ENCODE peak calls at places on chromosomes 1 and 21, in six cellular contexts. N is heart left ventricle, J is ovary, O is GM12891, E is erythroblast, P is IMR-90. T is an unnamed sample.

GRCh38 chr1:3032970-3033794 is 11.9 kb downstream of the ACTRT2 start:
- DNase-seq in E (no peak), J (no peak), O (no peak), N (peak; percentile 40), P (no peak), T (no peak)

GRCh38 chr1:164591858-164592257 is 32.9 kb downstream of the PBX1 start:
- DNase-seq in O (no peak), J (no peak), E (no peak), N (no peak), P (peak; percentile 31), T (no peak)

GRCh38 chr1:120179420-120180348 is 3.4 kb upstream of the SEC22B start:
- DNase-seq in O (no peak), P (peak; percentile 90), N (peak; percentile 32), E (peak; percentile 87), J (peak; percentile 58), T (no peak)

GRCh38 chr1:150973826-150974579 is 632 bp downstream of the CERS2 start:
- DNase-seq in J (peak; percentile 71), N (peak; percentile 81), E (peak; percentile 60), P (no peak), O (peak; percentile 51), T (no peak)

GRCh38 chr21:41061701-41062100 is 106.3 kb upstream of the BACE2 start:
- DNase-seq in P (no peak), E (no peak), J (no peak), O (no peak), N (no peak), T (no peak)

GRCh38 chr1:30968220-30968971 is 59.8 kb upstream of the SDC3 start:
- DNase-seq in E (peak; percentile 23), P (no peak), N (no peak), J (no peak), O (no peak), T (no peak)

GRCh38 chr1:39411526-39411925 is 79.9 kb upstream of the BMP8A start:
- DNase-seq in O (no peak), J (no peak), N (no peak), P (peak; percentile 71), E (no peak), T (no peak)

GRCh38 chr21:41852151-41852928 is 26.8 kb downstream of the PRDM15 start:
- DNase-seq in O (no peak), E (no peak), P (no peak), N (no peak), J (no peak), T (no peak)

GRCh38 chr21:38489729-38490128 is 8.5 kb downstream of the ERG start:
- DNase-seq in P (no peak), N (no peak), O (no peak), E (no peak), J (no peak), T (no peak)

GRCh38 chr1:226541631-226542622 is 6.6 kb upstream of the STUM start:
- DNase-seq in J (peak; percentile 44), P (no peak), N (no peak), O (no peak), E (peak; percentile 9), T (no peak)

GRCh38 chr1:22450421-22451021 is 1.1 kb upstream of the ZBTB40 start:
- DNase-seq in P (no peak), J (no peak), N (no peak), E (no peak), O (no peak), T (no peak)

GRCh38 chr1:183685112-183685713 is 32.1 kb upstream of the APOBEC4 start:
- DNase-seq in E (peak; percentile 41), P (peak; percentile 56), N (no peak), J (no peak), O (peak; percentile 31), T (no peak)

GRCh38 chr1:46168463-46168862 is 6.4 kb upstream of the TSPAN1 start:
- DNase-seq in N (no peak), E (no peak), J (no peak), P (peak; percentile 30), O (no peak), T (no peak)

GRCh38 chr1:177228721-177229088 is 57.9 kb downstream of the BRINP2 start:
- DNase-seq in P (peak; percentile 50), E (no peak), J (no peak), O (no peak), N (no peak), T (no peak)

GRCh38 chr1:98468111-98468717 is 193.3 kb upstream of the SNX7 start:
- DNase-seq in E (peak; percentile 1), J (no peak), O (no peak), P (peak; percentile 81), N (no peak), T (peak; percentile 3)

GRCh38 chr1:192575499-192576189 is at the start of gene RGS1:
- DNase-seq in O (no peak), E (no peak), N (peak; percentile 57), P (no peak), J (no peak), T (no peak)
- TF ChIP-seq POLR2A in O (peak; percentile 100), E (peak; percentile 70), N (no peak), P (no peak), J (no peak), T (no peak)

GRCh38 chr1:81799939-81800740 is 594 bp upstream of the ADGRL2 start:
- DNase-seq in N (peak; percentile 68), P (peak; percentile 66), O (no peak), J (peak; percentile 79), E (peak; percentile 4), T (no peak)

GRCh38 chr1:81802601-81803422 is 2.1 kb downstream of the ADGRL2 start:
- DNase-seq in O (peak; percentile 4), J (peak; percentile 88), E (no peak), N (peak; percentile 87), P (peak; percentile 33), T (no peak)

GRCh38 chr1:81800741-81801031 is at the start of gene ADGRL2:
- DNase-seq in P (no peak), N (peak; percentile 77), J (peak; percentile 76), O (peak; percentile 4), E (no peak), T (no peak)

GRCh38 chr1:81801834-81802531 is 1.2 kb downstream of the ADGRL2 start:
- DNase-seq in E (peak; percentile 1), J (peak; percentile 62), O (peak; percentile 17), N (peak; percentile 65), P (peak; percentile 40), T (no peak)

GRCh38 chr1:81801032-81801833 is 499 bp downstream of the ADGRL2 start:
- DNase-seq in P (peak; percentile 88), N (peak; percentile 76), E (peak; percentile 34), J (peak; percentile 84), O (peak; percentile 30), T (no peak)
- TF ChIP-seq POLR2A in P (no peak), N (peak; percentile 59), E (no peak), J (peak; percentile 71), O (no peak), T (peak; percentile 68)

DNA sequence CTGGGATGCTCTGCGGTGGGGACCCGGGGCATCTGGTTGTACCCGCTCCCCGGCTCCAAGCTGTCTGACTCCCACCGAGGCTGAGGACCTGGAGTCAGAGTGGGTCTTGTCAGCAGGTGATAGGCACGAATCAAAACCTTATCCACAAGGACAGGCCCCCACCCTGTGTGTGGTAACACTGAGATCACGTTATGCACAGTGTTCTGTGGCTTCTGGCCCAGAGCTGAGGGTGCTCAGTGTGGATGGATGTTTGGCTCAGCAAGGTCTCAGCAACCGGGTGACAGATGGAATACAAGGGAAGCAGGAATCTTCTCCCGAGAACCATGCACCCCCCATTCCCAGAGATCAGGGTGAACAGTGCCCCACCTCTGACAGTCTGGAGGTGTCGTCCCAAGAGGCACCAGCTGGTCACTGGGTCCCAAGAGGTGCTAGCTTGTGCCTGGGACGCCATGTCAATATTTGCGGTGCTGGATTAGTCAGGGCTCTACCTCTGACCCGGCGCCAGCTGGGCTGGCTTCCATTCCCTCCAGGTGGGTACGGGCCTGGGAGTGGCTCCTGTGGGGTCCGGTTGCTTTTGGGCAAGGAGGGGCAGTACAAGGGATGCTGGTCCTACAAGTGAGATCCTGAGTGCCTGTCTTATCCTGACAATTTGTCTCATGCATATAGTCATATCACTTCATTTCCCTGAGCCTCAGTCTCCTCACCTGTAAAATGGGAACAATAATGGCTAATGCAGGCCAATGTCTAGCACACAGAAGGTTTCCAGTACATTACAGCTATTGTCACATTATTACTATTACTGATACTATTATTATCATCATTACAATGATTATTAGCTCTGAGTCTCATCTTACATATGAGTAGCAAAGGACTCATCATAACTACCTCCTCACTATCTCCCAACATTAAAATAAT is 955 bp downstream of the CAPN9 start:
- DNase-seq in O (no peak), P (no peak), E (no peak), J (no peak), N (no peak), T (no peak)
- TF ChIP-seq POLR2A in O (no peak), P (no peak), E (no peak), J (no peak), N (no peak), T (no peak)

DNA sequence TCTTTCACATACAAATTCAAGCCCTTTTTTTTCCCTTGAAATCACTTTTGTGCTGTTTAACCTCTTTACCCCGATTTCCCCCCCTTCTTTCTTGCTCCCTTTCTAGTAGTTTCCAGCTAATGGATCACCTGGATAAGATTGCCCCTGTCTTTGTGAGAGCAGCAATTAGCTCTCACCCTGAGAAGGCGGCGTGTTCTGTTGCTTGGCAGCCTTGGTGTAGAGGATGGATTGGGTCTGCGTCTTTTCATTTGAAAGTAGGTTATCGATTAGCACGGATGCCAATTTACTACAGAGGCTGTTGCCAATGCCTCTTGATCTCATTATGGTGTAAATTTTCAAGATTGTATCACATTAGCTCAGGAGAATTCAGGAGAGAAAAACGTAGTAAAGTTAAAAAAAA is 26.3 kb downstream of the KIF26B start:
- DNase-seq in O (no peak), P (no peak), E (no peak), J (no peak), N (no peak), T (no peak)
- TF ChIP-seq POLR2A in O (no peak), P (no peak), E (no peak), J (no peak), N (no peak), T (no peak)

GRCh38 chr1:205449254-205449749 is 6.5 kb downstream of the BLACAT1 start:
- DNase-seq in O (no peak), E (no peak), P (no peak), J (no peak), N (no peak), T (no peak)

GRCh38 chr1:205447457-205448415 is 8.1 kb downstream of the BLACAT1 start:
- DNase-seq in J (peak; percentile 71), E (no peak), O (no peak), P (no peak), N (no peak), T (no peak)

GRCh38 chr1:205449750-205450443 is 5.9 kb downstream of the BLACAT1 start:
- DNase-seq in P (peak; percentile 36), E (no peak), O (no peak), N (no peak), J (no peak), T (peak; percentile 96)

GRCh38 chr1:205450448-205450847 is 5.4 kb downstream of the BLACAT1 start:
- DNase-seq in O (no peak), J (no peak), N (no peak), P (no peak), E (no peak), T (no peak)

GRCh38 chr1:205448540-205449253 is 7.1 kb downstream of the BLACAT1 start:
- DNase-seq in O (no peak), N (no peak), P (no peak), J (no peak), E (no peak), T (no peak)
- TF ChIP-seq POLR2A in O (no peak), N (no peak), P (no peak), J (no peak), E (no peak), T (no peak)